ENCODE peak calls at places on chromosomes 13 and 19, in five cellular contexts. R is AG04450, O is Peyer's patch, X is astrocyte of the spinal cord, W is kidney epithelial cell. Y is an unnamed sample.

GRCh38 chr13:33761744-33762143 is 56.2 kb upstream of the RFC3 start:
- DNase-seq in W (no peak), O (no peak), R (no peak), X (peak; percentile 52), Y (no peak)

GRCh38 chr13:21613791-21614190 is 9.8 kb upstream of the MICU2 start:
- DNase-seq in W (no peak), X (no peak), R (no peak), O (no peak), Y (no peak)

GRCh38 chr19:2365201-2365970 is 5.3 kb downstream of the TMPRSS9 start:
- DNase-seq in X (no peak), W (no peak), O (no peak), R (no peak), Y (no peak)

GRCh38 chr19:2607712-2608601 is 94.5 kb downstream of the GNG7 start:
- DNase-seq in R (no peak), X (no peak), O (peak; percentile 80), W (no peak), Y (no peak)

GRCh38 chr13:113489549-113490495 is 689 bp downstream of the DCUN1D2 start:
- DNase-seq in R (no peak), W (no peak), O (peak; percentile 56), X (peak; percentile 39), Y (peak; percentile 54)

GRCh38 chr13:48370815-48371214 is 42.1 kb downstream of the LPAR6 start:
- DNase-seq in W (no peak), R (no peak), X (no peak), O (no peak), Y (no peak)

GRCh38 chr19:29545866-29546582 is 20.2 kb downstream of the VSTM2B start:
- DNase-seq in O (peak; percentile 11), W (no peak), R (no peak), X (no peak), Y (no peak)

GRCh38 chr13:40792284-40793051 is 3.1 kb downstream of the SLC25A15 start:
- DNase-seq in O (no peak), W (no peak), R (no peak), X (no peak), Y (no peak)

GRCh38 chr13:94656766-94657165 is 55.1 kb downstream of the GPR180 start:
- DNase-seq in W (peak; percentile 64), X (peak; percentile 94), R (peak; percentile 91), O (no peak), Y (peak; percentile 78)

GRCh38 chr13:52160053-52160452 is 656 bp upstream of the NEK3 start:
- DNase-seq in O (no peak), R (no peak), W (no peak), X (no peak), Y (no peak)

GRCh38 chr13:34308725-34309124 is 490.8 kb downstream of the RFC3 start:
- DNase-seq in R (no peak), X (peak; percentile 9), W (no peak), O (no peak), Y (no peak)

DNA sequence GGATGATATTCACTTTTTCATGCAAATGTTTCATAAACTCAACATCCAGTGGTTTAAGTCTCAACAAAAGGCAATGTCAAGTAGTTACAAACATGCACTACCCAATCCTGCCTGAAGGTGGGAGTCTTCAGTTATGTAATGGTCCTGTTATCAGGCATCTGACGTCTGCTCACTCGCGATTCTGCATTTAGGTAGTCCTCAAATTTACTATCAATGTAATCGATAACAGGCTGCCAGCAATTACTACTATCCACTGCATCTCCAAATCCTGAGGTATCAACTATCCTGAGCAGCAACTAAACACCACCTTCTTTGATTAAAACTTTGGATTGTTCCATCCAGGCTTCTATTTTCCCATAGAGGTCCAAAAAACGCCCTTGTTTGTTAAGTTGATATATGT is 51.2 kb downstream of the NLRP12 start:
- DNase-seq in X (peak; percentile 43), W (no peak), O (peak; percentile 69), R (peak; percentile 6), Y (peak; percentile 73)
- TF ChIP-seq CTCF in X (peak; percentile 69), W (peak; percentile 37), O (peak; percentile 57), R (peak; percentile 73), Y (peak; percentile 82)

GRCh38 chr13:102977471-102977870 is 88.7 kb downstream of the SLC10A2 start:
- DNase-seq in R (no peak), X (no peak), W (no peak), O (peak; percentile 50), Y (peak; percentile 11)
- H3K4me3 ChIP-seq in R (no peak overlapping the region), X (no peak overlapping the region), W (no peak overlapping the region), O (no peak overlapping the region), Y (peak overlapping the region; percentile 48)

GRCh38 chr19:30648321-30648720 is 276.1 kb downstream of the ZNF536 start:
- DNase-seq in R (no peak), O (no peak), X (no peak), W (no peak), Y (no peak)
- TF ChIP-seq CTCF in R (no peak), O (no peak), X (no peak), W (peak; percentile 17), Y (no peak)

GRCh38 chr13:23578411-23579071 is 8.3 kb downstream of the TNFRSF19 start:
- DNase-seq in R (peak; percentile 37), O (peak; percentile 77), X (peak; percentile 77), W (no peak), Y (peak; percentile 71)

GRCh38 chr13:23584275-23584674 is 14.1 kb downstream of the TNFRSF19 start:
- DNase-seq in O (no peak), X (no peak), W (no peak), R (no peak), Y (no peak)

GRCh38 chr13:23579072-23579885 is 9.1 kb downstream of the TNFRSF19 start:
- DNase-seq in W (no peak), O (peak; percentile 94), R (peak; percentile 53), X (peak; percentile 87), Y (peak; percentile 86)

GRCh38 chr13:23583491-23583890 is 13.3 kb downstream of the TNFRSF19 start:
- DNase-seq in O (no peak), R (no peak), W (no peak), X (no peak), Y (no peak)

DNA sequence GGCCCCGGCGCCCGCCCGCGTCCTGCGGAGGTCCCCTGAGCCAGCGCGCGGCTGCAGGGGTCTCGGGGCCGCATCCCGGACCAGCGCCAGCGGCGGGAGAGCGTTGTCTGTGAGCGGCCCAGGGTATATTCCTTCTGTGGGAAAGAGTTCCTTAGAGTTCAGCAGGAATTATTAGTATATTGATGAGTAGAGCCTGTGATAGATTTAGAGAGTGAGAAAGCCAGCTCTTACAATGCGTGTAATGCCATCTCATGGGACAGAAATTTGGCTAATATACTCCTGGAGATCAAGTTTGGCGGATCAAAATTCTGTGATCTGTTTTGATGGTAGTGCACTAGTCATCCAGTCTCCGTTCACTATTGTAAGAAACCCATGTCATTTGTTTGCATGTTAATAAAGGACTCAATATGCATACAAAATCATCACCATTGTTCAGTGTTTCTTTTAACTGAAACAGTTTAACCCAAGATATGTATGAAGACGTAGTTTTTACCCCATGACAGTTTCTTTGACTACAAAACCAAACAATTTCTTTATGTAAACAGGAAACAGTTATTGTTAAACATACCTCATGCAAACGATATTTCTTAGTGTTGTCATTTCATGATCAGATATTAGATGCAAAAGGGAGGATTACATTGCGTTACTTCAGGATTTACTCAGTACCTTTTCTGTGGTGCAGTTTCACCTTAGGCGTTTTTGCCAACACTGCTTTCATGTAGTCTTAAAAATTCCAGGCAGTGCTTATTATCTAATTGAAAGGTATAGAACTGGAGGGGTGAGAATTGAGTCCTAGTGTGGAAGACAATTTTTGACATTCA is 9.9 kb downstream of the TNFRSF19 start:
- DNase-seq in W (no peak), R (no peak), X (peak; percentile 29), O (no peak), Y (no peak)
- H3K4me3 ChIP-seq in W (peak overlapping the region; percentile 95), R (peak overlapping the region; percentile 84), X (peak overlapping the region; percentile 72), O (peak overlapping the region; percentile 63), Y (peak overlapping the region; percentile 79)

DNA sequence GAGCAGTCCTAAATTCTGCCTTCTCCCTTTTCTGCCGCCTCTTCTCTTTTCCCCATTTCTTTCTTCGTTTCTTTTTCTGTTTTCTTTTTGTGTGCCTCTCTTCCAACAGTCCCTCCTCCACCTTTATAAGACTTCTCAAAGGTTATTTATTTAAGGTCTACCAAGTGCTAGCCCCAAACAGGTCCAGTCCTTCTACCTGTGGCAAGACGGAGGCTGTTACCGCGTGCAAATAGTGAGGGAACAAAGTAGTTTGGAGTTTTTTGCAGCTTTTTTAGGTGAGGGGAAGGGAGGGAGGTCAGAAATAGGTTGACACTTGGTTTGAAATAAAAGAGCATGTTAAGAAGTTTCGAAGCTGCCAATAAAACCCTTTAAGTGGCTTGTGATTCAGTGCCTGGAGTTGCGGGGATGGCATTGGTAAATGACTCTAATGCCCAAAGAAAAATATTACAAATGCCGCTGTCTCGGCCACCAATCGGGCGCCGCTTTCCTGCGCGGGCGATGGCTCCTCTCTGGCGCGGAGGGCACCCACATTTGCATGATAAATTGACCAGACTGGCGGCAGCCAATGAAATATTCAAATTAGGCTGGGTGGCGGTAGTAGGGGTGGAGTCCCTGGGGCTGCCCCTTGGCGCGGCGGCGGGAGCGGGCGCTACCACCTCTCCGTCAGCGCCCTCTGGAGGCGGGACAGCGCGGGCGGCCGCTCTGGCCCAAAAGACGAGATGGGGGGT is 7.5 kb upstream of the TSHZ3 start:
- DNase-seq in R (no peak), W (no peak), O (peak; percentile 54), X (no peak), Y (no peak)
- TF ChIP-seq CTCF in R (no peak), W (peak; percentile 57), O (peak; percentile 28), X (peak; percentile 52), Y (no peak)

GRCh38 chr13:62234780-62235530 is 819.3 kb upstream of the PCDH20 start:
- DNase-seq in X (no peak), O (no peak), W (no peak), R (no peak), Y (no peak)
- H3K4me3 ChIP-seq in X (no peak overlapping the region), O (no peak overlapping the region), W (no peak overlapping the region), R (no peak overlapping the region), Y (no peak overlapping the region)

GRCh38 chr13:79222427-79223205 is 183.4 kb downstream of the RBM26 start:
- DNase-seq in O (no peak), W (no peak), X (no peak), R (no peak), Y (no peak)

GRCh38 chr13:79226250-79226649 is 179.8 kb downstream of the RBM26 start:
- DNase-seq in W (no peak), R (no peak), X (no peak), O (no peak), Y (no peak)

GRCh38 chr13:79226938-79227337 is 179.1 kb downstream of the RBM26 start:
- DNase-seq in O (no peak), W (no peak), X (no peak), R (no peak), Y (no peak)

GRCh38 chr13:79227418-79227817 is 178.6 kb downstream of the RBM26 start:
- DNase-seq in W (no peak), O (no peak), R (no peak), X (no peak), Y (no peak)

GRCh38 chr13:79225487-79226232 is 180.4 kb downstream of the RBM26 start:
- DNase-seq in W (no peak), O (no peak), R (no peak), X (no peak), Y (peak; percentile 1)
- TF ChIP-seq CTCF in W (no peak), O (no peak), R (no peak), X (no peak), Y (no peak)

GRCh38 chr19:10519421-10519820 is 2.2 kb upstream of the S1PR5 start:
- DNase-seq in W (no peak), X (no peak), R (no peak), O (no peak), Y (no peak)

GRCh38 chr19:10516671-10517286 is 468 bp downstream of the S1PR5 start:
- DNase-seq in W (no peak), R (no peak), O (no peak), X (no peak), Y (no peak)

GRCh38 chr19:10518444-10519361 is 1.5 kb upstream of the S1PR5 start:
- DNase-seq in W (no peak), O (no peak), R (no peak), X (no peak), Y (no peak)

GRCh38 chr19:10517361-10517759 is at the start of gene S1PR5:
- DNase-seq in O (no peak), X (no peak), W (no peak), R (no peak), Y (no peak)

GRCh38 chr19:10517760-10518443 is 655 bp upstream of the S1PR5 start:
- DNase-seq in W (no peak), O (no peak), R (no peak), X (no peak), Y (peak; percentile 18)
- H3K4me3 ChIP-seq in W (peak overlapping the region; percentile 23), O (peak overlapping the region; percentile 10), R (peak overlapping the region; percentile 47), X (no peak overlapping the region), Y (peak overlapping the region; percentile 38)